ENCODE peak calls at places on chromosomes 16 and 17, in ten cellular contexts. R is foreskin fibroblast; Y is right lobe of liver; K is neural crest cell; T is progenitor cell of endocrine pancreas; J is HFFc6; C is OCI-LY7; U is lower leg skin; V is CD4-positive, alpha-beta T cell; D is HFF-Myc. N is an unnamed sample.

GRCh38 chr17:45437461-45438283 is 5.0 kb upstream of the ARHGAP27 start:
- DNase-seq in D (no peak), V (no peak), Y (no peak), R (no peak), C (no peak), J (no peak), T (no peak), K (no peak), U (no peak), N (no peak)

GRCh38 chr16:31700200-31700529 is 172.5 kb downstream of the AHSP start:
- DNase-seq in V (no peak), Y (no peak), U (no peak), C (no peak), D (no peak), T (no peak), J (no peak), R (no peak), K (no peak), N (peak)

GRCh38 chr17:35087731-35088646 is 24.5 kb upstream of the RFFL start:
- DNase-seq in T (peak), R (peak), D (no peak), U (peak), Y (peak), C (peak), K (peak), J (peak), V (peak), N (peak)

GRCh38 chr17:82179946-82180475 is 32.6 kb downstream of the CCDC57 start:
- DNase-seq in K (no peak), C (no peak), V (no peak), Y (no peak), R (no peak), D (no peak), T (no peak), J (no peak), U (no peak), N (no peak)

GRCh38 chr17:7132511-7133094 is 18.0 kb upstream of the ASGR2 start:
- DNase-seq in D (no peak), U (no peak), T (no peak), J (no peak), C (peak), K (no peak), R (no peak), V (peak), Y (peak), N (peak)

GRCh38 chr17:73292031-73292531 is 19.7 kb downstream of the CDC42EP4 start:
- DNase-seq in T (no peak), R (peak), C (no peak), V (no peak), J (peak), D (no peak), K (no peak), U (no peak), Y (peak), N (no peak)

GRCh38 chr17:28897769-28898259 is 281 bp upstream of the FLOT2 start:
- DNase-seq in U (no peak), C (no peak), Y (no peak), K (no peak), R (no peak), V (no peak), J (no peak), D (no peak), T (no peak), N (no peak)

GRCh38 chr16:14350626-14351025 is 279.4 kb downstream of the PARN start:
- DNase-seq in K (no peak), U (no peak), T (no peak), Y (no peak), V (no peak), J (no peak), C (no peak), D (no peak), R (no peak), N (no peak)

GRCh38 chr17:78780852-78781338 is 1.2 kb downstream of the CYTH1 start:
- DNase-seq in U (no peak), D (no peak), V (peak), R (no peak), Y (no peak), K (no peak), C (peak), T (no peak), J (no peak), N (no peak)

GRCh38 chr17:57962441-57963148 is 7.4 kb upstream of the CUEDC1 start:
- DNase-seq in R (no peak), U (no peak), V (no peak), C (no peak), T (no peak), J (no peak), D (no peak), K (no peak), Y (peak), N (no peak)

GRCh38 chr16:544517-544916 is 15.7 kb upstream of the PRR35 start:
- DNase-seq in J (no peak), V (no peak), K (no peak), D (no peak), T (no peak), R (no peak), C (no peak), U (no peak), Y (no peak), N (no peak)

GRCh38 chr16:543301-544164 is 16.0 kb downstream of the CAPN15 start:
- DNase-seq in C (no peak), U (no peak), V (no peak), K (no peak), R (no peak), T (no peak), D (no peak), J (no peak), Y (peak), N (no peak)

GRCh38 chr16:549544-550263 is 10.5 kb upstream of the PRR35 start:
- DNase-seq in U (no peak), J (no peak), R (no peak), K (no peak), C (no peak), T (no peak), V (no peak), D (no peak), Y (no peak), N (no peak)

GRCh38 chr16:548586-548985 is 11.6 kb upstream of the PRR35 start:
- DNase-seq in C (no peak), D (no peak), U (no peak), T (no peak), J (no peak), K (no peak), R (no peak), V (no peak), Y (no peak), N (no peak)

GRCh38 chr16:546909-547770 is 13.1 kb upstream of the PRR35 start:
- DNase-seq in K (peak), R (peak), V (peak), D (no peak), T (no peak), C (no peak), J (no peak), U (peak), Y (no peak), N (peak)
- TF ChIP-seq CTCF in K (peak), R (peak), V (no peak), D (peak), T (peak), C (no peak), J (no peak), U (no peak), Y (no peak), N (peak)

DNA sequence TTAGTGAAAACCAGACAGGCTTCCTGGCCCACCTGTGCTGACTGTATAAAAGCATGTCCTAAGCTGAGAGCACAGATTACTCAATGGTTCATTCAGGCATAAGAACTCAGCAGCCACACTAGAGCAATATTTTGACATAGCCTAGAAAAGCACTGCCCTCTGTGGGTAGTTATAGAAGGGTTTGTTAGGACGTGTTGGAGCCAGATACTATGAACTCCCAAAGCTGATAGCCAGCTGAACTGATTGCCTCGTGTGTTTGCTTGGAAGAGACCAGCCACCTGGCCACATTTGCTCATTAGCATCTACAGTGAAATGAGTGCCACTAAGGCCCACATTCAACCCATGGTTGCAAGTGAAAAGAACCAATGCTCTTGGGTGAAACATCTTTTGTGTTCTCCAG is 30.8 kb upstream of the ABCA5 start:
- DNase-seq in Y (no peak), D (no peak), U (no peak), V (no peak), J (no peak), R (no peak), C (peak), T (no peak), K (no peak), N (no peak)
- TF ChIP-seq CTCF in Y (no peak), D (no peak), U (no peak), V (no peak), J (no peak), R (no peak), C (peak), T (no peak), K (no peak), N (no peak)

GRCh38 chr17:5045496-5045895 is 10.3 kb upstream of the SLC52A1 start:
- DNase-seq in V (no peak), J (no peak), D (no peak), Y (no peak), C (no peak), T (no peak), R (no peak), K (no peak), U (no peak), N (no peak)

GRCh38 chr17:5044630-5045029 is 9.4 kb upstream of the SLC52A1 start:
- DNase-seq in K (no peak), U (no peak), Y (no peak), D (no peak), T (no peak), J (no peak), V (no peak), R (no peak), C (no peak), N (no peak)

GRCh38 chr17:5049314-5049819 is 14.1 kb upstream of the SLC52A1 start:
- DNase-seq in Y (no peak), D (no peak), U (no peak), T (no peak), C (peak), K (no peak), R (peak), V (peak), J (no peak), N (no peak)

GRCh38 chr17:5050281-5050680 is 15.1 kb upstream of the SLC52A1 start:
- DNase-seq in T (no peak), K (no peak), V (no peak), J (no peak), Y (no peak), D (peak), C (no peak), U (no peak), R (peak), N (no peak)

DNA sequence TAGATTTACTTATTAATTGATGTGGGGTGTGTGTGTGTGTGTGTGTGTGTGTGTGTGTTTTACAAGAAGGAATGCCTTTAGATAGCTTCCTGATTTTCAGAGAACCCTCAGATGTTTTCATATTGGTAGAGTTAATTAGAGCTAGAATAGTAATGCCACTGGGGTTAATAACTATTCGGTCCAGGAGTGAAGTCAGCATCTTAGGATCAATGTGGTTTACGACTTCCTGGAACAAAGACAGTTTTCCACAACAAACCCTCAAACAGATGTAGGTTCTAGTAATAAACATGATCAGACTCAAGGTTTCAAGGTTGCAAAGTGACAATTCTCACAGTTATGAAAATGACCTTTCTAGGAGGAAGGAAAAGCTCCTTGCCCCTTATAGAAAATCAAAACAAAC is 12.2 kb upstream of the SLC52A1 start:
- DNase-seq in R (peak), D (peak), V (no peak), J (no peak), K (no peak), Y (no peak), C (peak), T (no peak), U (no peak), N (no peak)
- TF ChIP-seq CTCF in R (no peak), D (no peak), V (no peak), J (no peak), K (no peak), Y (no peak), C (no peak), T (no peak), U (no peak), N (no peak)

DNA sequence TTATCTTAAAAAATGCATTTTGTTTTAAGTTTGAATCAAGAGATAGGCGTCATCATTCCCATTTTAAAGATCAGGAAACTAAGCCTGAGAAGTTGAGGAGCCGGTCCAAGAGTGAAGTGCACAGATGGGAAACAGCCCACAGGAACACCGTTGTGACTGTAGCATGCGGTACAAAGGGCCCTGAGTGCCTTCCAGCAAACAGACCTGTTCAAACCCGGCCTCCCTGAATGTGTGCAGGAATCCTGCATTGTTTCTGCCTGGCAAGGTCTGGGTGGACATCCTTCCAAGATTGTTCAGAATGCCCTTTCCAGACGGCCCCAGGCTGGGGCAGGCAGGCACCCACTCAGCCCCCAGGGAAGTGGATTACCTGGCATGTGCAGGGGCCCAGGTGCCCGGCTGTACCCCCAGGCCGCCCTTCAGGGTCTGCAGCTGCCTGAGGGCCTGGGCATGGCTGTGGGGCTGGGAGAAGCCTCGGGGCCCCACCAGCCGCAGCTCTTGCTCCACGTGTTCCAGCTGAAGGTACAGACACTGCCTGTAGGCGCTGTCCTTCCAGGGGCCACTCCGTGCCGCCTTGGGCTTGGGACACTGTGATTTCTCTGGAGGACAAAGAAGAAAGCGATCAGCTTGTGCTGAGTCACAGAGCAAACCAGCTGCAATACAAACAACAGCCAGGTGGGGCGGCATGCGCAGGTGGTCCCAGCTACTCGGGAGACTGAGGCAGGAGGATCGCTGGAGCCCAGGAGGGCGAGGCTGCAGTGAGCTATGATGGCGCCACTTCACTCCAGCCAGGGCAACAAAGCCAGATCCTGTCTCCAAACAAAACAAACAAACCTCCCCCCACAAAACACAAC is 45.0 kb upstream of the GCSH start:
- DNase-seq in C (peak), J (no peak), Y (no peak), D (no peak), V (no peak), U (no peak), T (no peak), R (no peak), K (no peak), N (no peak)
- TF ChIP-seq CTCF in C (peak), J (peak), Y (no peak), D (no peak), V (no peak), U (no peak), T (peak), R (no peak), K (peak), N (peak)

GRCh38 chr16:77457046-77457445 is 22.2 kb upstream of the ADAMTS18 start:
- DNase-seq in D (no peak), K (no peak), Y (no peak), J (no peak), C (no peak), V (no peak), U (no peak), T (no peak), R (no peak), N (no peak)
- TF ChIP-seq CTCF in D (no peak), K (no peak), Y (no peak), J (no peak), C (no peak), V (no peak), U (no peak), T (no peak), R (no peak), N (no peak)

GRCh38 chr16:85674828-85675227 is 13.9 kb downstream of the GINS2 start:
- DNase-seq in Y (no peak), T (no peak), R (no peak), V (no peak), D (no peak), U (no peak), C (no peak), K (no peak), J (no peak), N (no peak)

GRCh38 chr16:85676466-85676865 is 12.3 kb downstream of the GINS2 start:
- DNase-seq in D (no peak), Y (no peak), C (no peak), J (no peak), V (no peak), R (no peak), T (no peak), U (no peak), K (no peak), N (no peak)

GRCh38 chr16:85673529-85674417 is 15.0 kb downstream of the GINS2 start:
- DNase-seq in U (no peak), D (no peak), Y (peak), T (no peak), V (no peak), C (no peak), K (no peak), R (peak), J (peak), N (no peak)

GRCh38 chr16:85674418-85674755 is 14.4 kb downstream of the GINS2 start:
- DNase-seq in K (no peak), T (no peak), V (no peak), R (no peak), C (no peak), Y (no peak), U (no peak), D (no peak), J (no peak), N (no peak)

GRCh38 chr16:85675528-85675927 is 13.2 kb downstream of the GINS2 start:
- DNase-seq in D (peak), K (no peak), C (peak), T (no peak), R (peak), V (no peak), Y (no peak), J (peak), U (no peak), N (peak)
- TF ChIP-seq CTCF in D (peak), K (peak), C (peak), T (peak), R (peak), V (no peak), Y (peak), J (peak), U (no peak), N (peak)

DNA sequence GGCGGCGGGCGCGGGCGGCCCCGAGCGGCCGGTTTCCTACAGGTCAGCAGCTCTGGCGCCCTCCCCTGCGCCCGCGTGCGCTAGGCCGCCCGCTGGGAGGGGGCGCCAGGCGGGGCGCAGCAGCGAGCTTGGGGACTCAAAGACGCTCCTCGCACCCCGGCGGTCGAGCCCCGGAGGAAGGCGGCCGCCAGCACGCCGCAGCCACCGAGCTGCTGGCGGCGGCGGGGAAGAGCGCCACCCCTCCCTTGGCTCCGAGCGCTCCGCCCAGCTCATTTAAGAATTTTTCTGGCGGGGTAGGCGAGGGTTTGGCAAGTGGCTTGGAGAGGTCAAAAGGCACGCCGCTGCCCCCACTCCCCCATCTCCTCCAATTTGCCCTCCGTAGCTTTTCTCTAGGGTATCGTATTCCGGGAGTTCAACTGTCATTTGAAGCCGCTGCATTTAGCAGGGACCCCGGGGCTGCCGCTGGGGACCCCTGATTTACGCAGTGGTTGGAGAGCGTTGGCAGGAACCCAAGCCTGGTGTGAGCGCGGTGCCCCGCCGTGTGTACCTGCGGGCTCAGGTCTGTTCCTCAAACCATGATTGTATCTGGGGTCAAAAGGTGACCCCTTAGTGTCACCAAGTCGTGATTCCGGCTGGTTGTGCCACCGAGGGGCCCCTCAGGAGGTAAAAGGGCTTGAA is 59.5 kb upstream of the GSE1 start:
- DNase-seq in C (peak), Y (peak), R (peak), T (peak), K (no peak), V (peak), D (no peak), J (no peak), U (no peak), N (peak)
- TF ChIP-seq CTCF in C (peak), Y (peak), R (no peak), T (peak), K (peak), V (no peak), D (peak), J (peak), U (no peak), N (peak)

GRCh38 chr17:2412561-2413021 is 11.7 kb upstream of the MNT start:
- DNase-seq in R (peak), C (no peak), Y (no peak), V (no peak), D (no peak), K (no peak), T (no peak), U (no peak), J (no peak), N (no peak)
- TF ChIP-seq CTCF in R (peak), C (no peak), Y (no peak), V (no peak), D (no peak), K (no peak), T (no peak), U (no peak), J (peak), N (no peak)

GRCh38 chr16:49527621-49528020 is 154.0 kb downstream of the C16orf78 start:
- DNase-seq in Y (no peak), V (no peak), J (no peak), C (no peak), T (no peak), U (no peak), R (peak), D (no peak), K (no peak), N (no peak)
- TF ChIP-seq CTCF in Y (no peak), V (no peak), J (no peak), C (peak), T (no peak), U (no peak), R (no peak), D (no peak), K (no peak), N (no peak)

GRCh38 chr16:88591577-88592021 is 21.4 kb downstream of the ZC3H18 start:
- DNase-seq in R (no peak), Y (no peak), D (no peak), J (no peak), T (no peak), C (no peak), V (peak), K (no peak), U (peak), N (peak)

GRCh38 chr16:88593910-88594309 is 23.7 kb downstream of the ZC3H18 start:
- DNase-seq in D (no peak), R (no peak), Y (no peak), T (no peak), J (no peak), C (no peak), V (no peak), U (no peak), K (no peak), N (no peak)

GRCh38 chr16:88595101-88595500 is 24.9 kb downstream of the ZC3H18 start:
- DNase-seq in T (no peak), K (no peak), D (no peak), C (no peak), J (no peak), R (no peak), U (no peak), Y (no peak), V (no peak), N (no peak)

GRCh38 chr16:88593064-88593463 is 22.9 kb downstream of the ZC3H18 start:
- DNase-seq in T (no peak), C (no peak), U (no peak), R (no peak), K (no peak), V (no peak), Y (no peak), J (no peak), D (no peak), N (no peak)

DNA sequence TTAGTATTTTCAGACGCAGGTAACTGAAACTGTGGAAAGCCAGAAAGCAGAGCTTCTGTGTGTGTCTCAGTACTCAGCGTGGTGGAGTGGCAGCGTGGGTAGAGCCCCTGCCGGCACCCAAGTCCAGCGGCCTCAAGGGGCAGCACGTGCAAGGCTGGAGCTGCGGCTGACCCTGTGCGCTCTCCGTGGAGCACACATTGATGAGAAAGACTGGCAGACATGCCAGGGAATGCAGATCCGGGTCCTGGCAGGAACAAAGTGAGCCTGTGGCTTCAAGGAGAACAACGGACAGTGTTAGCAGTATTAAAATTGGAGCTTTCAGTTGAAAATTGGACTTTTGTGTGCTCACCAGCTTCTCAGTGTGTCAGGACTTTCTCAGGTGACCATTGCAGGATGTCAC is 23.3 kb downstream of the ZC3H18 start:
- DNase-seq in U (no peak), K (no peak), C (no peak), J (no peak), T (no peak), Y (no peak), V (no peak), R (no peak), D (no peak), N (no peak)
- TF ChIP-seq CTCF in U (no peak), K (no peak), C (no peak), J (no peak), T (no peak), Y (no peak), V (no peak), R (no peak), D (no peak), N (no peak)